ENCODE peak calls at places on chromosomes 16 and 17, in four cellular contexts. O is A549, C is fibroblast of the conjunctiva, W is EL. I is an unnamed sample.
A peak's percentile ranks its signal among the peaks of the same experiment; 100 is the strongest.

GRCh38 chr16:29825145-29826044 is 5.1 kb downstream of the MVP start:
- DNase-seq in O (peak; percentile 78), C (peak; percentile 67), W (peak; percentile 87), I (peak; percentile 59)

GRCh38 chr17:38703742-38704644 is 1.1 kb upstream of the MLLT6 start:
- DNase-seq in O (no peak), C (no peak), W (peak; percentile 67), I (no peak)

GRCh38 chr17:12821376-12821940 is 32.2 kb downstream of the ARHGAP44 start:
- DNase-seq in O (no peak), C (no peak), W (peak; percentile 12), I (no peak)

GRCh38 chr16:80948886-80949502 is 57.7 kb downstream of the CMC2 start:
- DNase-seq in O (no peak), C (no peak), W (peak; percentile 59), I (peak; percentile 9)

GRCh38 chr16:2495041-2495440 is 18.7 kb upstream of the ATP6V0C start:
- DNase-seq in O (no peak), C (no peak), W (no peak), I (no peak)

GRCh38 chr17:63487014-63487339 is 10.1 kb downstream of the ACE start:
- DNase-seq in O (no peak), C (no peak), W (no peak), I (no peak)

GRCh38 chr17:396788-397187 is 44.2 kb upstream of the RPH3AL start:
- DNase-seq in O (no peak), C (no peak), W (no peak), I (no peak)

GRCh38 chr16:58661199-58661830 is 23.3 kb downstream of the SLC38A7 start:
- DNase-seq in O (peak; percentile 94), C (peak; percentile 78), W (peak; percentile 89), I (peak; percentile 75)

GRCh38 chr17:60327122-60327869 is 64.6 kb downstream of the USP32 start:
- DNase-seq in O (no peak), C (no peak), W (no peak), I (no peak)

GRCh38 chr17:81417879-81418709 is 22.8 kb downstream of the BAHCC1 start:
- DNase-seq in O (no peak), C (no peak), W (no peak), I (no peak)

GRCh38 chr17:39271546-39271945 is 45.8 kb upstream of the STAC2 start:
- DNase-seq in O (no peak), C (no peak), W (no peak), I (no peak)

GRCh38 chr17:83176272-83176955 is 97.0 kb downstream of the METRNL start:
- DNase-seq in O (no peak), C (no peak), W (no peak), I (no peak)

GRCh38 chr17:8662973-8663372 is 32.4 kb upstream of the MYH10 start:
- DNase-seq in O (no peak), C (no peak), W (no peak), I (no peak)

GRCh38 chr17:77409282-77410161 is 268.8 kb downstream of the SEC14L1 start:
- DNase-seq in O (no peak), C (no peak), W (peak; percentile 82), I (peak; percentile 53)

GRCh38 chr16:84643677-84644076 is 4.6 kb upstream of the KLHL36 start:
- DNase-seq in O (no peak), C (no peak), W (peak; percentile 14), I (no peak)

GRCh38 chr16:87707097-87707496 is 58.7 kb downstream of the KLHDC4 start:
- DNase-seq in O (no peak), C (no peak), W (no peak), I (no peak)

GRCh38 chr16:85441189-85441889 is 171.8 kb upstream of the GSE1 start:
- DNase-seq in O (no peak), C (no peak), W (no peak), I (no peak)

GRCh38 chr16:57536306-57537193 is at the start of gene CCDC102A:
- DNase-seq in O (no peak), C (no peak), W (peak; percentile 46), I (no peak)

GRCh38 chr16:15053904-15054303 is 2.0 kb downstream of the NTAN1 start:
- DNase-seq in O (no peak), C (no peak), W (no peak), I (no peak)

GRCh38 chr16:5349101-5349500 is 251.5 kb upstream of the EEF2KMT start:
- DNase-seq in O (no peak), C (no peak), W (no peak), I (no peak)

GRCh38 chr17:80892900-80893603 is 98.6 kb upstream of the CHMP6 start:
- DNase-seq in O (peak; percentile 60), C (peak; percentile 43), W (peak; percentile 94), I (peak; percentile 42)

GRCh38 chr17:27657620-27658019 is 26.6 kb downstream of the LGALS9 start:
- DNase-seq in O (no peak), C (no peak), W (no peak), I (no peak)

GRCh38 chr17:49213399-49213798 is 2.9 kb downstream of the ABI3 start:
- DNase-seq in O (no peak), C (no peak), W (no peak), I (no peak)

GRCh38 chr17:82734987-82735866 is at the start of gene FN3K:
- DNase-seq in O (peak; percentile 50), C (no peak), W (peak; percentile 58), I (peak; percentile 54)

GRCh38 chr17:77508047-77508715 is 367.4 kb downstream of the SEC14L1 start:
- DNase-seq in O (no peak), C (no peak), W (no peak), I (no peak)

GRCh38 chr16:13968835-13969234 is 48.9 kb downstream of the ERCC4 start:
- DNase-seq in O (no peak), C (no peak), W (no peak), I (no peak)

GRCh38 chr17:8064590-8065019 is 22.9 kb downstream of the ALOX12B start:
- DNase-seq in O (no peak), C (no peak), W (no peak), I (no peak)

GRCh38 chr16:78684040-78684611 is 584.7 kb downstream of the WWOX start:
- DNase-seq in O (peak; percentile 6), C (no peak), W (no peak), I (peak; percentile 96)

GRCh38 chr17:7393613-7394451 is 493 bp downstream of the PLSCR3 start:
- DNase-seq in O (peak; percentile 51), C (no peak), W (peak; percentile 39), I (peak; percentile 10)

GRCh38 chr17:27384261-27384701 is 72.0 kb upstream of the KSR1 start:
- DNase-seq in O (peak; percentile 44), C (peak; percentile 67), W (peak; percentile 98), I (peak; percentile 98)

GRCh38 chr16:50537533-50538290 is 10.5 kb upstream of the NKD1 start:
- DNase-seq in O (no peak), C (no peak), W (peak; percentile 30), I (peak; percentile 31)

GRCh38 chr17:44095647-44096496 is 25.3 kb downstream of the G6PC3 start:
- DNase-seq in O (peak; percentile 88), C (peak; percentile 83), W (peak; percentile 93), I (peak; percentile 82)

GRCh38 chr17:1693339-1693738 is 8.7 kb upstream of the PRPF8 start:
- DNase-seq in O (no peak), C (no peak), W (peak; percentile 50), I (no peak)

GRCh38 chr16:12398029-12398735 is 405.5 kb downstream of the CPPED1 start:
- DNase-seq in O (no peak), C (no peak), W (no peak), I (no peak)

GRCh38 chr17:80353718-80354275 is 61.2 kb upstream of the ENDOV start:
- DNase-seq in O (no peak), C (no peak), W (no peak), I (no peak)

GRCh38 chr17:65529761-65530157 is 31.7 kb downstream of the AXIN2 start:
- DNase-seq in O (no peak), C (no peak), W (no peak), I (no peak)

I was measured in NCI-H226.